ENCODE peak calls at places on chromosomes 7 and 10, in six cellular contexts. N, S, Z, M, D and A are unnamed samples.

GRCh38 chr10:44395902-44396670 is 11.2 kb upstream of the CXCL12 start:
- DNase-seq in N (no peak), S (no peak), Z (no peak), M (no peak), D (no peak), A (no peak)

GRCh38 chr10:33314788-33315561 is 19.5 kb downstream of the NRP1 start:
- DNase-seq in N (no peak), S (no peak), Z (no peak), M (no peak), D (peak), A (no peak)

GRCh38 chr7:142587578-142588191 is 161.6 kb upstream of the PRSS1 start:
- DNase-seq in N (peak), S (no peak), Z (no peak), M (no peak), D (peak), A (peak)

GRCh38 chr10:69715156-69715898 is 85.3 kb downstream of the FAM241B start:
- DNase-seq in N (peak), S (no peak), Z (no peak), M (no peak), D (peak), A (no peak)

GRCh38 chr7:93882481-93882880 is 8.1 kb downstream of the TFPI2 start:
- DNase-seq in N (no peak), S (no peak), Z (no peak), M (no peak), D (no peak), A (no peak)

GRCh38 chr10:29189272-29189671 is 99.6 kb upstream of the LYZL1 start:
- DNase-seq in N (peak), S (no peak), Z (no peak), M (no peak), D (peak), A (no peak)

GRCh38 chr7:106070201-106070551 is 41.9 kb downstream of the SYPL1 start:
- DNase-seq in N (no peak), S (no peak), Z (no peak), M (no peak), D (peak), A (no peak)

GRCh38 chr7:139725077-139725476 is 52.7 kb downstream of the HIPK2 start:
- DNase-seq in N (peak), S (no peak), Z (no peak), M (no peak), D (peak), A (no peak)

GRCh38 chr10:97291357-97292096 is 910 bp downstream of the ARHGAP19 start:
- DNase-seq in N (peak), S (no peak), Z (no peak), M (no peak), D (no peak), A (no peak)